ENCODE peak calls at places on chromosomes 12 and 14, in eight cellular contexts. O is neural progenitor cell, N is brain microvascular endothelial cell, T is iPS DF 6.9, Z is left lung, J is psoas muscle, I is upper lobe of right lung, S is AG09309. A is an unnamed sample.

GRCh38 chr14:101636081-101636560 is 74.8 kb downstream of the DIO3 start:
- DNase-seq in O (no peak), N (no peak), T (no peak), Z (no peak), J (no peak), I (no peak), S (no peak), A (no peak)

GRCh38 chr14:51081209-51081608 is 13.7 kb downstream of the TRIM9 start:
- DNase-seq in O (no peak), N (no peak), T (no peak), Z (no peak), J (no peak), I (no peak), S (no peak), A (no peak)

GRCh38 chr14:56117765-56118610 is at the start of gene PELI2:
- DNase-seq in O (peak), N (peak), T (no peak), Z (peak), J (peak), I (peak), S (no peak), A (no peak)

GRCh38 chr12:69688021-69688420 is 11.1 kb downstream of the BEST3 start:
- DNase-seq in O (peak), N (peak), T (no peak), Z (no peak), J (no peak), I (no peak), S (no peak), A (peak)

GRCh38 chr14:106308839-106309389 is 782.5 kb downstream of the TMEM121 start:
- DNase-seq in O (peak), N (no peak), T (no peak), Z (peak), J (no peak), I (peak), S (no peak), A (no peak)

GRCh38 chr12:122978507-122978955 is 1.9 kb upstream of the ARL6IP4 start:
- DNase-seq in O (no peak), N (no peak), T (no peak), Z (no peak), J (no peak), I (peak), S (no peak), A (no peak)

GRCh38 chr12:55745361-55746146 is 2.6 kb downstream of the GDF11 start:
- DNase-seq in O (peak), N (no peak), T (no peak), Z (no peak), J (no peak), I (no peak), S (no peak), A (no peak)

GRCh38 chr12:122203301-122203967 is at the start of gene B3GNT4:
- DNase-seq in O (peak), N (peak), T (no peak), Z (peak), J (peak), I (peak), S (no peak), A (peak)

GRCh38 chr14:96243785-96244184 is 12.2 kb upstream of the BDKRB1 start:
- DNase-seq in O (no peak), N (no peak), T (no peak), Z (no peak), J (no peak), I (peak), S (no peak), A (no peak)

GRCh38 chr14:97401714-97402113 is 604.5 kb downstream of the VRK1 start:
- DNase-seq in O (no peak), N (no peak), T (no peak), Z (no peak), J (no peak), I (no peak), S (no peak), A (no peak)

GRCh38 chr14:50344116-50344775 is 32.1 kb downstream of the DMAC2L start:
- DNase-seq in O (no peak), N (no peak), T (no peak), Z (no peak), J (no peak), I (no peak), S (no peak), A (peak)

GRCh38 chr12:115542656-115543055 is 734.8 kb downstream of the MED13L start:
- DNase-seq in O (no peak), N (no peak), T (no peak), Z (no peak), J (no peak), I (no peak), S (no peak), A (no peak)

GRCh38 chr12:42568952-42569916 is 20.3 kb downstream of the PRICKLE1 start:
- DNase-seq in O (peak), N (peak), T (no peak), Z (no peak), J (no peak), I (no peak), S (no peak), A (peak)

GRCh38 chr14:56244138-56244789 is 126.1 kb downstream of the PELI2 start:
- DNase-seq in O (no peak), N (peak), T (no peak), Z (no peak), J (no peak), I (no peak), S (peak), A (peak)

GRCh38 chr14:104865631-104866441 is 768 bp downstream of the CEP170B start:
- DNase-seq in O (peak), N (peak), T (no peak), Z (peak), J (peak), I (peak), S (peak), A (peak)

GRCh38 chr14:104864267-104865068 is 600 bp upstream of the CEP170B start:
- DNase-seq in O (peak), N (no peak), T (no peak), Z (peak), J (no peak), I (peak), S (no peak), A (peak)

GRCh38 chr14:104865069-104865630 is at the start of gene CEP170B:
- DNase-seq in O (peak), N (no peak), T (no peak), Z (peak), J (no peak), I (peak), S (no peak), A (no peak)

GRCh38 chr14:104863131-104863862 is 1.8 kb upstream of the CEP170B start:
- DNase-seq in O (peak), N (no peak), T (no peak), Z (peak), J (peak), I (no peak), S (no peak), A (no peak)

GRCh38 chr14:104863923-104864266 is 1.2 kb upstream of the CEP170B start:
- DNase-seq in O (no peak), N (no peak), T (no peak), Z (no peak), J (peak), I (no peak), S (no peak), A (no peak)
- H3K4me3 ChIP-seq in O (peak), N (no peak), T (peak), Z (peak), J (no peak), I (peak), S (no peak), A (peak)

DNA sequence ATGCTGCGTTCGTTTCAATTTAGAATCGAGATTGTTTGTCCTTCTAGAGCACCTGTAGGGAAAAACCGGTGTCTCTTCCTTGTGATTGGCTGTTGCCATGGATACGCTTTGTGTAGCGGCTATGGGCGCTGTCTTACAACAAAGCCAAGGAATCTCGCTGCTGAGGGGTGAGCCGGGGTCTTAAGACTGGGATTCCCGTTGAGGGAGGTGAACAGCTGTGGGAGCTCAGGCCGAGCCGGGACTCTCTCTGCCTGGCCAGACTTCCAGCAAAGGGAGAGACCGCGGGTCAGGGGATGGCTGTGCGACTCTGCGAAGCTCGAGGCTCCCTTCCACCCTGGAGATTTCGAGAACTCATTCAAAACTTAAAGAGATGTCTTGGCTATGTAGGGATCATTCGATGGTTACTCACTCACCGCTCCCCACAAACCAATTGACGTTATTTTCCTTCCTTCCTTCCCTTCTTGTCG is at the start of the genes LRRIQ1 and TSPAN19:
- DNase-seq in O (peak), N (peak), T (peak), Z (peak), J (peak), I (peak), S (no peak), A (peak)
- H3K4me3 ChIP-seq in O (peak), N (peak), T (peak), Z (peak), J (peak), I (peak), S (peak), A (peak)

GRCh38 chr14:57275023-57275664 is 6.4 kb downstream of the AP5M1 start:
- DNase-seq in O (no peak), N (peak), T (no peak), Z (no peak), J (no peak), I (no peak), S (no peak), A (no peak)

GRCh38 chr14:57273236-57273635 is 4.5 kb downstream of the AP5M1 start:
- DNase-seq in O (no peak), N (no peak), T (no peak), Z (no peak), J (no peak), I (no peak), S (no peak), A (no peak)

GRCh38 chr14:57277062-57277461 is 8.3 kb downstream of the AP5M1 start:
- DNase-seq in O (no peak), N (no peak), T (no peak), Z (no peak), J (no peak), I (no peak), S (no peak), A (no peak)

GRCh38 chr14:57274551-57274950 is 5.8 kb downstream of the AP5M1 start:
- DNase-seq in O (no peak), N (peak), T (no peak), Z (no peak), J (no peak), I (no peak), S (no peak), A (no peak)
- H3K4me3 ChIP-seq in O (no peak), N (no peak), T (no peak), Z (no peak), J (no peak), I (no peak), S (no peak), A (no peak)

GRCh38 chr14:60097974-60098373 is 6.3 kb downstream of the PCNX4 start:
- DNase-seq in O (no peak), N (no peak), T (no peak), Z (no peak), J (no peak), I (no peak), S (no peak), A (no peak)

GRCh38 chr14:60094306-60094897 is 2.7 kb downstream of the PCNX4 start:
- DNase-seq in O (peak), N (peak), T (no peak), Z (no peak), J (no peak), I (no peak), S (no peak), A (peak)

GRCh38 chr14:60093606-60094005 is 1.9 kb downstream of the PCNX4 start:
- DNase-seq in O (no peak), N (no peak), T (no peak), Z (no peak), J (no peak), I (no peak), S (no peak), A (peak)

GRCh38 chr14:60093088-60093487 is 1.4 kb downstream of the PCNX4 start:
- DNase-seq in O (no peak), N (no peak), T (no peak), Z (no peak), J (no peak), I (no peak), S (no peak), A (no peak)

DNA sequence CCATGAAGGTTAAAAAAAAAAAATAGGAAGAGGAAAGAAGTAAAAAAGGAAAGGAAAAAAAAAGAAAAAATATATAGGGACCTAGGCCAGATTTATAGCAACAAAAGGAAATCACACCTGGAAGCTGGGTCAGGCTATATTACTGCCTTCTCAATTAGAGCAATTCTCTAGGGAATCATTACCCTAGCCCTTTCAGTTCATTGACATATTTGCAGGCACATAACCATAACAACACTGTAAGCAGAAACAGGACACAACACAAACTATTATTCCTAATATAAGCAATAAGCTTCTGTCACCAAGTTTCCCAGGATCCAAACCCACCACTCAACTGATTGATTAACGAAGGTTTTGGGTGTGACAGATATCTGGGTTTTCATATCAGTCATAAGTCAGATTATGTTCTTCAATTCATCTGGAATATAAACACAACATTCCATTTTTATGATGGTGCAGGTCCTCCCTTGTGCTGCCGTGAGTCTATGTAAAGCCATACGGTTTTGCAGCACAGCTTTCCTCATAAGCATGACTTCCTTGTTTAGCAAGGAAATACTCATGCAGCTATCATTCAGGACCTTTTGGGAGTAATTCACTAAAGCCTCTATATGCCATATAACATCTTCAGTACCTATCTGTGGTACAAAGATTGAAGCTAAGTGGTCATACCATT is 4.2 kb downstream of the PCNX4 start:
- DNase-seq in O (no peak), N (peak), T (no peak), Z (no peak), J (no peak), I (no peak), S (no peak), A (peak)
- H3K4me3 ChIP-seq in O (no peak), N (no peak), T (no peak), Z (no peak), J (peak), I (no peak), S (no peak), A (no peak)

DNA sequence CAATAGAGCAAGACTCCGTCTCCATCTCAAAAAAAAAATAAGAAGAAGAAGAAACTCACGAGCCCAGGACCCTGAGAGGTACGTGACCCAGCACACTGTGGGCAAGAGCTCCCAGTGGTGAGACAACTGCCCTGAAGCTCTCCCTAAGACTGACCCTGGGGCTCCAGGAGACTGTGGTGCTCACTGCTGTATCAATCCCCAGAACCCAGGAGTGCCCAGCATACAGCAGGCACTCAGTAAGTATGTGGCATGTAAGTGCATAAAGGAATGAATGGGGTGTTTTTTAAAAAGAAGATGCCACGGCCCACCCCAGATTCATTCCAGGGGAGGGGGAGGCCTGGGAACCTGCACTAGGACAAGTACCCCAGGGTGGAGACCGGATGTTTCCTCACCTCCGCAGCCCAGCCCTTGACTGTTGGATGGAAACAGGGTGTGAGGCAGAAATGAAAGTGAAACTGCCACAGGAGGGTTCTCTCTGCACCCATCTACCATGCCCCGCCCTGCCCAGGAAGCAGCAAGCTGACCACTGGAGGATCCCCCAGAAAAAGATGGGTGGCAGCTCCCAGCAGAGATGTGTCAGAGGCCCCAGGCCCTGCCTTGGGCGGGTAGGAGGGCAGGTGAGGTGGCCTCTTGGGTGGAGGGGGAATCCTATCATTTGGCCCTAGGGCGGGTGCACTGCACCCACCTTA is 12.2 kb downstream of the ITPK1 start:
- DNase-seq in O (no peak), N (no peak), T (no peak), Z (peak), J (peak), I (peak), S (no peak), A (peak)
- H3K4me3 ChIP-seq in O (no peak), N (no peak), T (no peak), Z (no peak), J (no peak), I (peak), S (no peak), A (no peak)

DNA sequence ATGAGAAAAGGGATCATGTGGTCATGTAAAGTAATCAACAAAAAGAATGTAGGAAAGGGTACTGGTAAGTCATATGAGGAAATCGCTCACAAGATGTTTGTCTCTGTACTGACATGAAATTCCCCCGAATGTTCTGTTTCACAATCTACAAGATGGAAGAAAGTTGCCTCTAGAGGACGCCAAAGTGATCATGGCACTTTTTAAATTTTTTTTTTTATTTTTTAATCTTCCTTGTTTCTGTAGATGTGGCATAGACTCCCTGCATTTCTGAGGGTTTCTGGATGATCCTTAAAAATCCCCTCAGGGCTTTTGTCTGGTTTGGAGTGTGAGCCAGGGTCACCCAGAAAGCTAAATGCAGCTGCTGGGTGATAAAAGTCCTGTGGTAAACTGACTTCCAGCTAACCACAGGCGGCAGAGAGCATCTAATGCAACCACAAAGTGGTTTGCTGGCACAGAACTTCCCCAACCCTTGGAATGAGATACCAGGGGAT is 393.6 kb downstream of the CCDC91 start:
- DNase-seq in O (no peak), N (no peak), T (no peak), Z (no peak), J (no peak), I (no peak), S (peak), A (peak)
- H3K4me3 ChIP-seq in O (no peak), N (no peak), T (no peak), Z (no peak), J (no peak), I (no peak), S (no peak), A (no peak)

GRCh38 chr14:81464253-81465001 is 64.3 kb upstream of the STON2 start:
- DNase-seq in O (peak), N (peak), T (peak), Z (no peak), J (no peak), I (no peak), S (peak), A (peak)
- H3K4me3 ChIP-seq in O (peak), N (peak), T (peak), Z (peak), J (peak), I (peak), S (peak), A (no peak)

A was measured in bronchial epithelial cell.